ENCODE peak calls at places on chromosomes 13 and 19, in six cellular contexts. K is astrocyte, V is endodermal cell, C is fibroblast of lung, W is SK-N-SH, U is K562. N is an unnamed sample. For H3K36me3, the result is how much of the 10 kb centered on the place peaks cover.

GRCh38 chr13:31227063-31227462 is 27.3 kb downstream of the B3GLCT start:
- DNase-seq in K (no peak), V (no peak), C (no peak), W (no peak), U (no peak), N (no peak)

GRCh38 chr13:79457390-79457789 is 23.6 kb upstream of the NDFIP2 start:
- DNase-seq in K (no peak), V (no peak), C (no peak), W (no peak), U (no peak), N (no peak)

GRCh38 chr13:74836628-74837027 is 645.3 kb downstream of the TBC1D4 start:
- DNase-seq in K (no peak), V (no peak), C (no peak), W (no peak), U (no peak), N (no peak)

GRCh38 chr19:41694831-41695635 is 7.0 kb upstream of the CEACAM7 start:
- DNase-seq in K (no peak), V (no peak), C (no peak), W (no peak), U (no peak), N (no peak)

GRCh38 chr19:6970021-6970420 is 51.2 kb downstream of the MBD3L2B start:
- DNase-seq in K (no peak), V (no peak), C (no peak), W (no peak), U (no peak), N (no peak)

GRCh38 chr19:13018037-13018914 is 23.0 kb downstream of the NFIX start:
- DNase-seq in K (peak), V (peak), C (peak), W (peak), U (peak), N (peak)

GRCh38 chr19:39057615-39058014 is 25.3 kb upstream of the FBXO27 start:
- DNase-seq in K (no peak), V (no peak), C (no peak), W (no peak), U (no peak), N (no peak)

GRCh38 chr13:30477346-30478235 is 11.9 kb upstream of the HMGB1 start:
- DNase-seq in K (no peak), V (peak), C (no peak), W (no peak), U (no peak), N (no peak)

GRCh38 chr19:4064551-4065260 is 2.0 kb downstream of the ZBTB7A start:
- DNase-seq in K (no peak), V (peak), C (peak), W (peak), U (peak), N (peak)

GRCh38 chr19:13839938-13840750 is 36.8 kb upstream of the NANOS3 start:
- DNase-seq in K (no peak), V (peak), C (no peak), W (no peak), U (no peak), N (peak)

GRCh38 chr13:62119739-62120700 is 704.4 kb upstream of the PCDH20 start:
- DNase-seq in K (peak), V (no peak), C (peak), W (peak), U (no peak), N (no peak)

GRCh38 chr19:6210091-6210490 is 69.7 kb downstream of the MLLT1 start:
- DNase-seq in K (no peak), V (no peak), C (no peak), W (no peak), U (no peak), N (peak)

GRCh38 chr13:52026246-52026626 is 1.7 kb downstream of the UTP14C start:
- DNase-seq in K (no peak), V (peak), C (no peak), W (no peak), U (no peak), N (no peak)

GRCh38 chr13:67069117-67069767 is 160.9 kb downstream of the PCDH9 start:
- DNase-seq in K (no peak), V (peak), C (peak), W (no peak), U (no peak), N (no peak)

GRCh38 chr19:48836089-48837017 is at the start of gene HSD17B14:
- DNase-seq in K (peak), V (peak), C (peak), W (peak), U (no peak), N (no peak)

GRCh38 chr13:111210488-111210887 is 95.4 kb downstream of the ARHGEF7 start:
- DNase-seq in K (peak), V (no peak), C (peak), W (no peak), U (no peak), N (peak)

GRCh38 chr13:110105136-110105535 is 201.8 kb downstream of the COL4A1 start:
- DNase-seq in K (no peak), V (no peak), C (no peak), W (no peak), U (no peak), N (no peak)

GRCh38 chr13:28620011-28620830 is 38.7 kb upstream of the POMP start:
- DNase-seq in K (no peak), V (no peak), C (no peak), W (no peak), U (no peak), N (no peak)

GRCh38 chr13:40096357-40096911 is 441.0 kb downstream of the COG6 start:
- DNase-seq in K (no peak), V (no peak), C (no peak), W (no peak), U (no peak), N (no peak)

GRCh38 chr19:6479836-6480398 is 1.7 kb downstream of the DENND1C start:
- DNase-seq in K (no peak), V (no peak), C (no peak), W (no peak), U (no peak), N (no peak)

GRCh38 chr13:108176685-108177274 is 38.6 kb downstream of the LIG4 start:
- DNase-seq in K (no peak), V (peak), C (peak), W (peak), U (peak), N (no peak)

GRCh38 chr13:45482571-45483173 is 17.9 kb downstream of the COG3 start:
- DNase-seq in K (peak), V (no peak), C (peak), W (no peak), U (no peak), N (no peak)

GRCh38 chr19:38173324-38174041 is 50.5 kb downstream of the DPF1 start:
- DNase-seq in K (peak), V (no peak), C (peak), W (peak), U (no peak), N (no peak)

GRCh38 chr13:83672611-83673010 is 209.7 kb downstream of the SLITRK1 start:
- DNase-seq in K (no peak), V (no peak), C (no peak), W (no peak), U (no peak), N (no peak)

GRCh38 chr13:21837841-21838551 is 167.1 kb downstream of the FGF9 start:
- DNase-seq in K (no peak), V (no peak), C (no peak), W (no peak), U (no peak), N (no peak)

GRCh38 chr19:2239771-2240770 is 3.4 kb downstream of the SF3A2 start:
- DNase-seq in K (peak), V (peak), C (peak), W (no peak), U (peak), N (peak)

GRCh38 chr13:26853272-26853818 is 92.8 kb upstream of the GPR12 start:
- DNase-seq in K (no peak), V (no peak), C (no peak), W (peak), U (no peak), N (no peak)

GRCh38 chr13:26855921-26856320 is 95.3 kb upstream of the GPR12 start:
- DNase-seq in K (no peak), V (no peak), C (no peak), W (no peak), U (no peak), N (no peak)

GRCh38 chr13:26855071-26855470 is 94.5 kb upstream of the GPR12 start:
- DNase-seq in K (no peak), V (no peak), C (no peak), W (no peak), U (no peak), N (no peak)
- H3K36me3 ChIP-seq in K (under half), V (under half), C (under half), W (under half), U (under half), N (under half)

GRCh38 chr19:18421371-18421959 is 2.3 kb downstream of the SSBP4 start:
- DNase-seq in K (no peak), V (no peak), C (no peak), W (no peak), U (no peak), N (peak)
- H3K9ac ChIP-seq in K (peak), V (no peak), C (no peak), W (no peak), U (peak), N (no peak)

GRCh38 chr19:29690842-29691241 is 24.2 kb downstream of the C19orf12 start:
- DNase-seq in K (no peak), V (peak), C (peak), W (no peak), U (peak), N (no peak)
- TF ChIP-seq CTCF in K (no peak), V (peak), C (peak), W (peak), U (peak), N (no peak)

DNA sequence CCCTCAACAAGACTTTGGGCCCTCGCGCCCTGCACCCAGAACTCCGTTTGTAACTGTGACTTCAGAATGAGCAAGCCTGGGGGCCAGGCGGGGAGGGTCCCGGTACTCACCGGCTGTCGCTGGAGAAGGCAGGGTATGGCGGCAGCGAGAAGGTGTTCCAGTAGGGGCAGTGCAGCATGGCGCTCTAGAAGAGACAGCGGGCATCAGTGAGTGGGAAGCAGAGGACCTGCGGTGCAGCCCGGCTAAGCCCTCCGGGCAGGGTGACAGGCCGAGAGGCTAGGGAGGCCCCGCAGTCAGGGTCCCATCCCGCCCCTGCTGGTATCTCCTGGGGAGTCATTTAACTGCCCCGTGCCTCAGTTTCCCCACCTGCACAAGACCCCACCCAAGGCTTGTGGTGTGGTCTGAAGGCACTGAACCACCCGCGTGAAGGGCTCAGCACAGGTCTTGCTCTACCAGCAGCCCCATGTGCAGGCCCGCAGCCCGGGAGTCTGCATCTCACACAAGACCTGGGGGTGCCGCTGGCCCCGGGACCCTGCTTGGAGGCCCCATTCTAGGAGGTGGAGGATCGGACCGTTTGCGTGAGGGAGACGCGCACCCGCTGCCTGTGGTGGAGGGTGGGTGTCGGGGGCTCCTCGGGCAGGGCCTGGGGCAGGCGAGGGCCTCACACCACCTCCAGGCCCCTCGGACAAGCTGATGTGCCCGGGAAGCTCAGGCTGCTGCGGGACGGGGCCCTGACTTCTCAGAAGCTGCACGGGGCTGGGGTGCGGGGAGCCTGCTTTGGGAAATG is 24.6 kb downstream of the SBNO2 start:
- DNase-seq in K (no peak), V (no peak), C (no peak), W (no peak), U (no peak), N (no peak)
- H3K36me3 ChIP-seq in K (under half), V (under half), C (under half), W (under half), U (under half), N (under half)

DNA sequence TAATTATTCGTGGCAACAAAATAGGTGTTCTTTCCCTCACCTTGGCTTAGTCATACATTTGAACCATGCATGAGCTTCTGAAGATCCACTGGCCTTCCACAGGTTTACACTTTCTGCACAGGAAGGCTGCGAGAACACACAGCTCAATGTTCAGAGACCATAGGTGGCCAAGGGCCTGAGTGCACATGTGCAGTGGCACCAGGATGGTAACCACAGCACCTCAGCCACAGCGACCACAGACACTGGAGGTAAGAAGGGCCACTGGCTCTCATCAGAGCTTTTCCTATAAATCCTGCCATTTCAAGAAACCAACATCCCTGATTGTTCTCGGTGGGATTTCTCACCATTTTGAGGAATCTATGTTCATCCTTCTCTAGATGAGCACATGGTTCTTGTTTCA is 1.6 kb downstream of the DCLK1 start:
- DNase-seq in K (no peak), V (no peak), C (no peak), W (no peak), U (no peak), N (no peak)
- H3K9ac ChIP-seq in K (peak), V (no peak), C (no peak), W (no peak), U (no peak), N (no peak)

GRCh38 chr19:58499021-58499927 is 12.5 kb downstream of the SLC27A5 start:
- DNase-seq in K (peak), V (peak), C (peak), W (peak), U (peak), N (peak)
- TF ChIP-seq CTCF in K (peak), V (peak), C (peak), W (peak), U (no peak), N (peak)

DNA sequence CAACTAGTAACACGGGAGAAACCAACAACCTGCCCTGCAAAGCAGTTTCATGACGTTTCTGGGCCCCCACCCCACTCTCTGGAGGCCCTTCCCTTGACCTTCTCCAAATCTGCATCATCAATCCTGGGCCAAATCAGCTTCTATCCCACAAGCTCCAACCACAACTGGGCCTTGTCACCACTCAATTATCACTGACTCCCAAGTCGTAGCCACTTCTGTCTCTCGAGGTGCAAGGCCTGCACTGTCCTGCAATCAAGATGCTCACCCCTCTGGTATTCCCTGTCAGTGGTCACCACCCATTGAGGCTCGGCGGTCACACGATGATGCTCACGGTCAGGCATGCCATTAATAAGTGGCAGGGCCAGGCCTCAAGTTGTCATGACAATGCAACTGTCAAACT is 7.4 kb downstream of the ELAVL1 start:
- DNase-seq in K (peak), V (no peak), C (peak), W (no peak), U (no peak), N (no peak)
- H3K36me3 ChIP-seq in K (under half), V (under half), C (under half), W (under half), U (half or more), N (under half)

DNA sequence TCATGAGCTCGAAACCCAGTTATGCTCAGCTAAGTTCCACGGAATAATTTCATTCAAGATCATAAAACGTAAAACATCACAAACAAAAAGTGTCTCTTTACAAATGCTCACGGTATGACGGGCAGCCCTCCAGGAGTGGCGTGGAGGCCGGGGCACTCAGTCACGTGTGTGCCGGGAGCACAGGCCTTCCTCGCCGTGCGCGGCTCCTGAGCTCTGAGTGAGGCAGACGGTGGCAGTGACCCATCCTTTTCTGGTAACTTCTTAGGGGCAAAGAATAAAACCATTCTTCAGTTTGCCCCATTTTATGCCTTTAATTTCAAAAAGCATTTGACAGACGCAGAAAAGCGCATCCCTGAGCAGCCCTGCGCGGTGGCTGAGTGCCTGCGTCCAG is 72.8 kb downstream of the ATP11A start:
- DNase-seq in K (no peak), V (no peak), C (no peak), W (no peak), U (no peak), N (peak)
- H3K9ac ChIP-seq in K (no peak), V (no peak), C (no peak), W (no peak), U (no peak), N (no peak)

GRCh38 chr19:18435185-18435841 is 2.6 kb downstream of the ISYNA1 start:
- DNase-seq in K (no peak), V (peak), C (no peak), W (no peak), U (no peak), N (no peak)

GRCh38 chr19:18435848-18436631 is 1.9 kb downstream of the ISYNA1 start:
- DNase-seq in K (no peak), V (peak), C (no peak), W (no peak), U (no peak), N (no peak)

GRCh38 chr19:18437481-18438330 is at the start of gene ISYNA1:
- DNase-seq in K (no peak), V (peak), C (no peak), W (peak), U (peak), N (peak)

GRCh38 chr19:18438331-18439024 is 545 bp upstream of the ISYNA1 start:
- DNase-seq in K (no peak), V (peak), C (no peak), W (no peak), U (peak), N (peak)

GRCh38 chr19:18436651-18437478 is 1.1 kb downstream of the ISYNA1 start:
- DNase-seq in K (peak), V (peak), C (peak), W (peak), U (peak), N (peak)
- TF ChIP-seq CTCF in K (no peak), V (peak), C (peak), W (no peak), U (no peak), N (no peak)

GRCh38 chr13:98447881-98448641 is 128.8 kb downstream of the STK24 start:
- DNase-seq in K (peak), V (peak), C (peak), W (peak), U (no peak), N (peak)
- H3K36me3 ChIP-seq in K (under half), V (half or more), C (under half), W (half or more), U (under half), N (under half)